ENCODE peak calls at places on chromosome 16, in nine cellular contexts. Q is endothelial cell, N is NB4, U is mesothelial cell of epicardium, P is fibroblast of mammary gland, C is upper lobe of right lung, I is spleen, G is AG10803, W is HFFc6. R is an unnamed sample.

GRCh38 chr16:85384831-85385462 is 228.2 kb upstream of the GSE1 start:
- DNase-seq in Q (no peak), N (no peak), U (peak; percentile 23), P (no peak), C (peak; percentile 62), I (peak; percentile 71), G (no peak), W (no peak), R (no peak)

GRCh38 chr16:84594725-84595038 is 23.2 kb downstream of the COTL1 start:
- DNase-seq in Q (no peak), N (no peak), U (no peak), P (no peak), C (peak; percentile 66), I (peak; percentile 89), G (no peak), W (no peak), R (no peak)

GRCh38 chr16:14669776-14670175 is 24.3 kb downstream of the PLA2G10 start:
- DNase-seq in Q (no peak), N (no peak), U (no peak), P (no peak), C (peak; percentile 66), I (no peak), G (no peak), W (no peak), R (no peak)

GRCh38 chr16:3766177-3766576 is 48.9 kb upstream of the TRAP1 start:
- DNase-seq in Q (no peak), N (no peak), U (no peak), P (no peak), C (no peak), I (no peak), G (no peak), W (no peak), R (no peak)

GRCh38 chr16:23434380-23434779 is 18.6 kb downstream of the COG7 start:
- DNase-seq in Q (peak; percentile 44), N (peak; percentile 78), U (no peak), P (peak; percentile 80), C (no peak), I (no peak), G (peak; percentile 69), W (peak; percentile 60), R (no peak)

GRCh38 chr16:89409161-89409711 is 81.1 kb downstream of the ANKRD11 start:
- DNase-seq in Q (no peak), N (peak; percentile 43), U (no peak), P (peak; percentile 76), C (no peak), I (peak; percentile 80), G (no peak), W (peak; percentile 67), R (no peak)

GRCh38 chr16:87445486-87445885 is 47.3 kb downstream of the ZCCHC14 start:
- DNase-seq in Q (no peak), N (no peak), U (no peak), P (peak; percentile 90), C (no peak), I (no peak), G (peak; percentile 85), W (no peak), R (no peak)

GRCh38 chr16:57504001-57504400 is 17.7 kb upstream of the DOK4 start:
- DNase-seq in Q (no peak), N (no peak), U (no peak), P (no peak), C (no peak), I (no peak), G (no peak), W (no peak), R (no peak)

GRCh38 chr16:50680556-50680893 is 587 bp downstream of the SNX20 start:
- DNase-seq in Q (no peak), N (no peak), U (no peak), P (no peak), C (no peak), I (peak; percentile 74), G (no peak), W (no peak), R (no peak)

GRCh38 chr16:50683689-50684374 is 2.7 kb upstream of the SNX20 start:
- DNase-seq in Q (no peak), N (peak; percentile 97), U (no peak), P (no peak), C (no peak), I (peak; percentile 87), G (no peak), W (no peak), R (no peak)

GRCh38 chr16:50679266-50679665 is 1.8 kb downstream of the SNX20 start:
- DNase-seq in Q (no peak), N (no peak), U (no peak), P (no peak), C (no peak), I (peak; percentile 83), G (no peak), W (no peak), R (no peak)

GRCh38 chr16:50679676-50680555 is 1.2 kb downstream of the SNX20 start:
- DNase-seq in Q (no peak), N (no peak), U (no peak), P (no peak), C (no peak), I (peak; percentile 69), G (no peak), W (no peak), R (no peak)

DNA sequence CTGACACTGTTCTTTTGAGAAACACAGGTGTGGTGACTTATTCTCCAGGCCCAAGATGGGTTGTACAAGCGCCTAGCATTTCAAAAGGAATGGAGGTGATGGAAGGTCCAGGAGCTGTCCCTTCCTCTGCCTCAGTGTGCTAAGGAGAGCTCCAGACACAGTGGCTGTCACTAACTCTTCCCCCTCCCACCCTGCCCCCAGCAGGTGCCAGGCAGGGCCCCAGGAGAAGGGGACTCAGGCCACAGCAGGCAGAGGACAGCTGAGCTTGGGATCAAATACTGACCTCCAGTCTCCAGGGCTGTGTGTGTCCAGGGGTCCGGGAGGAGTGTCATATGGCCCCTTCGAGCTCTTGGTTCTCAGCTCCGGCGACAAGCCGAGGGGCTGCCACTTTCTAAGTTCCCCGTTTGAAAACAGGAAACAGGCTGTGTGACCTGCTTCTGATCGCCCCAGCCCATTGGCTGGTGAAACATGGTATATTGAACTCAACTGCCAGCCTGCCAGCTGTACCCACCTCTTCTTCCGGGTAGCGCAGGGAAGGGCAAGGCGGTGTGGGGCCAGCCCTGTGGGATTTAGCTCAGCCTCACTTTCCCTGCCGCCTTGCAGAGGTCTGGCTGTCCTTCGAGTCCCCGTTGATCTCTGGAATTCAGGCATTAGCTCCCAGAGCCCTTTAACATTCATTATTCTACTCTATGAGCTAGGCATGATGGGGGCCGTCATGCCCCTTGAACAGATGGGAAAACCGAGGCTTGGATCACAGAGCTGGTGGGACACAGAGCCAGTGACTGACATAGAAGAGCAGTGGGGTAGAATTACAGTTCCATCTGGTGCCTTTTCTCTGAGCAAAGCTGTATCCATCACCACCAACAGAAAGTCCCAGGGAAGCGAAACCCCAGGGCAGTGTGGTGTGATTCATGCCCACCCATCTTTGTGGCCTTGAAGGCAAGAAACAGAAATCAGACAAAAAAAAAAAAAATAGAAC is at the start of gene SNX20:
- DNase-seq in Q (no peak), N (peak; percentile 90), U (no peak), P (no peak), C (no peak), I (peak; percentile 93), G (no peak), W (no peak), R (no peak)
- TF ChIP-seq CTCF in Q (no peak), N (no peak), U (no peak), P (no peak), C (no peak), I (no peak), G (no peak), W (no peak), R (no peak)

DNA sequence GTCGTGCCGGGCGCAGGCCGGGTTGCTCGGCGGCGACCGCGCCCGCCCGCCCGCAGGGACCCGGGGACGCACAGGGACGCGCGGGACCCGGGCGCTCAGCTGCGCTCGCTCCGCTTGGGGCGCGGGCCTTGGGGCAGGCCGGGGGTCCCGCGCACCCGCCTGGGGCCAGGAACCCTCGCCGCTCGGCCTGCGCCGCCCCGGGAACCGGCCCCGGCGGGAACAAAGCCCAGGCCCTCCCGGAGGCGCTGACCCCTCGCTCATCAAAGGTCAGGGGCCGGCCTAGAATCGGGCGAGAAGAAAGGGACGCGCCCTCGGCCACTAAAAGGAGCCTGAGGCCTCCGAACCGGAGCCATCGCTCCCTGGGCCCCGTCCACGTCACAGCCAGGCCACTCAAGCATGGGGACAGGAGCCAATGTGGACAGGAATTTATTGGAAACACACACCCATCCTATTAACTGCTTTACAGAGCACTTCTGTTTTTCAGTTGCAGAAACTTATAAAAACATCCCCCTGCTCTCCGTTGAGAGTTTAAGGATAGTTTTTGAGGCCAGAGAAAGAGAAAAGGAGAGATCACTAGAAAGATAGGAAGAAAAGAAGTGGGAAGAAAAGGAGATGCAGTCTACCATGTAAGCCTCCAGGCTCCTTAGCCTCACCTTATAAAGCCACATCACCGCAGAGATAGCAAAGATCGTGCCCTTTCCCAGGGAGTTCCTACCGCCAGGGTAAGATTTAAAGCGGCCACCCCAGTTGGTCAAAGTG is 543 bp upstream of the ZFHX3 start:
- DNase-seq in Q (no peak), N (no peak), U (no peak), P (no peak), C (peak; percentile 88), I (peak; percentile 81), G (peak; percentile 60), W (peak; percentile 40), R (no peak)
- TF ChIP-seq CTCF in Q (no peak), N (no peak), U (no peak), P (no peak), C (no peak), I (no peak), G (no peak), W (no peak), R (no peak)

DNA sequence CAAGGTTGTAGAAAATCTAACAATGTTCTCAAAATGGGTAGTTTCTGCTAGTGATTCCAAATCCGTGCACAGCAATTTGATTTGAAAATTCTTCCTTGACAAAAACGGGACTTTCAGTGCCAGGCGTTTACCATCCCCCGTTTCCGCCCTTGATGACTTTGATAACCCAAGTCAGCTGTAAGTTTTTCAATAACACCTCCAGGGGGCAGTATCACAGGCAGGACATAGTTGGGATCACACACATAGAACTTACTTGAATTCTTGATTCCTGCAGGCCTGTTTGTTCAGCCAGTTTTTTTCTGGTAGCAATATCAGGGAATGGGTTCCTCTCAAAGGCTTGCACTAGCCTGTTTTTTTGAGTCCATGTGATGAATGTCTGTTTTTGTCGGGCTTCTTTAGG is 5.6 kb downstream of the DUXB start:
- DNase-seq in Q (no peak), N (peak; percentile 24), U (no peak), P (peak; percentile 26), C (no peak), I (no peak), G (no peak), W (no peak), R (no peak)
- TF ChIP-seq CTCF in Q (no peak), N (no peak), U (peak; percentile 29), P (peak; percentile 15), C (no peak), I (no peak), G (peak; percentile 6), W (peak; percentile 55), R (no peak)

DNA sequence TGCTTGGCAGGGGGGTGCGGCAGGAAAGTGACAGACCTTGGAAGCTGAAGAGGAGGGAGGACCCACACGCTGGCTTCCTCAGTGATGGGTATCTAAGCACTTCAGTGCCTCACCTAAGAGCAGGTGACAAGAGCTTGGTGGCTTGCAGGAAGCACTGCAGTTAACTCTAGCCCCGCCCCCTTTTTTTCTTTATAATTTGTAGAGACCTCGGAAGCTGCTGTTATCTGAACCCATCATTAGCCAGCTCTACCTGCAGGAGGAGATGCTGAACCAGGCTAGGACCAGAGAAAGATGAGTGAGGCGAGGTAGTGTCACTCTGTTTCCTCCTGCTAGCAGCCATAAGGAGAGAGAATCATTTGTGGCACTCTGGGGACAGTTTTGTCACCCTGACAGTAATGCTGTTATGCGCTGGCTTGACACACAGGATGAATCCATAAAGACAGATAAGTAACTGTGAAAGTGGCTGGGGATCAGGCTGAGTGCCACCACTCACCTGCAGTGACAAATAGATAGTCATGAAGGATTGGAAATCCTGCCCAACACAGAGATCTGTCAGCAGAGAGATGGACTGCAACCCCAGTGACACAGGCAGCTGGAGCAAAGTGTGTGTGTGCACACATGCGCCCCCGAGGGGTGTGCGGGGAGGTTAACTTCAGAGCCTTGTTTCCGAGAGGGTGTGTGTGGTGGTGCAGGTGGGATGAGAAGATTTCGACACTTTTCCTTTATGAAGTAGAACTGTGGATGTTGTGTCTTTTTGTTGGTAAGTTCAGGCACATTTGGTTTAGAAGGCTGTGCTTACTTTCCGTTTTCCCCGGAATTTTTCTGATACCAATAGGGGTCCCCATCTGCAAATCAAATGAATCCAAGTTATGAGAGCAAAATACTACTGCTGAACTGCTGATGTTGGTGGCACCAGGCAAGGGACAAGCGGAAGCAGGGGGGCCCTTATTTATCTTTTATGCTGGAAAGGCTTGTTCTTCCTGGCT is 223.9 kb downstream of the IRX3 start:
- DNase-seq in Q (no peak), N (peak; percentile 87), U (no peak), P (no peak), C (no peak), I (no peak), G (no peak), W (no peak), R (no peak)
- TF ChIP-seq CTCF in Q (no peak), N (peak; percentile 47), U (peak; percentile 8), P (no peak), C (no peak), I (no peak), G (no peak), W (no peak), R (no peak)

R was measured in coronary artery.